ENCODE peak calls at places on chromosome 16, in six cellular contexts. S, F, O, M, Z and B are unnamed samples.

GRCh38 chr16:8571061-8571596 is 19.2 kb downstream of the TMEM114 start:
- DNase-seq in S (no peak), M (no peak), O (peak; percentile 30), Z (no peak), F (peak; percentile 59), B (peak; percentile 8)

GRCh38 chr16:50152386-50152806 is 710 bp upstream of the TENT4B start:
- DNase-seq in O (peak; percentile 51), M (peak; percentile 80), Z (peak; percentile 41), F (no peak), S (no peak), B (peak; percentile 58)

GRCh38 chr16:56688762-56689161 is 6.5 kb downstream of the MT1X start:
- DNase-seq in O (no peak), Z (no peak), M (no peak), F (no peak), S (no peak), B (no peak)

GRCh38 chr16:77582956-77583355 is 139.4 kb upstream of the NUDT7 start:
- DNase-seq in Z (no peak), M (no peak), O (no peak), S (no peak), F (peak; percentile 37), B (no peak)

GRCh38 chr16:12468552-12468951 is 335.1 kb downstream of the CPPED1 start:
- DNase-seq in O (no peak), F (peak; percentile 56), Z (no peak), S (no peak), M (no peak), B (no peak)

GRCh38 chr16:3761375-3762079 is 44.2 kb upstream of the TRAP1 start:
- DNase-seq in M (no peak), O (no peak), Z (no peak), S (no peak), F (no peak), B (no peak)

GRCh38 chr16:11325404-11326083 is 19.7 kb upstream of the RMI2 start:
- DNase-seq in Z (no peak), M (no peak), F (no peak), O (peak; percentile 53), S (no peak), B (no peak)

GRCh38 chr16:12283596-12283995 is 307.1 kb downstream of the SNX29 start:
- DNase-seq in S (no peak), M (no peak), Z (no peak), O (no peak), F (no peak), B (no peak)

GRCh38 chr16:86965840-86966239 is 351.4 kb downstream of the C16orf95 start:
- DNase-seq in S (no peak), F (no peak), O (no peak), M (no peak), Z (no peak), B (no peak)